ENCODE peak calls at places on chromosomes 2 and 18, in seven cellular contexts. O is cardiac fibroblast, F is cardiac muscle cell, Q is A549, W is endodermal cell, P is GM12865, H is AG09309. R is an unnamed sample.

GRCh38 chr2:215749092-215749957 is 264.0 kb downstream of the MREG start:
- DNase-seq in O (peak), F (no peak), Q (peak), W (no peak), P (no peak), H (no peak), R (peak)

GRCh38 chr2:215236131-215236530 is 75.7 kb upstream of the ATIC start:
- DNase-seq in O (no peak), F (no peak), Q (no peak), W (no peak), P (no peak), H (no peak), R (no peak)

GRCh38 chr2:63861220-63861822 is 19.6 kb downstream of the UGP2 start:
- DNase-seq in O (peak), F (peak), Q (peak), W (peak), P (peak), H (no peak), R (peak)

GRCh38 chr18:50751490-50751889 is 68.3 kb downstream of the MRO start:
- DNase-seq in O (no peak), F (no peak), Q (no peak), W (peak), P (no peak), H (no peak), R (no peak)

GRCh38 chr2:121480826-121481225 is 49.9 kb upstream of the RNU4ATAC start:
- DNase-seq in O (peak), F (peak), Q (no peak), W (no peak), P (no peak), H (no peak), R (peak)

GRCh38 chr18:69397096-69397495 is 3.6 kb upstream of the DOK6 start:
- DNase-seq in O (peak), F (no peak), Q (no peak), W (peak), P (no peak), H (no peak), R (peak)

GRCh38 chr2:44358498-44358897 is 2.8 kb downstream of the PREPL start:
- DNase-seq in O (peak), F (no peak), Q (no peak), W (no peak), P (peak), H (no peak), R (peak)

GRCh38 chr2:198641161-198641560 is 816.6 kb downstream of the SATB2 start:
- DNase-seq in O (no peak), F (no peak), Q (no peak), W (no peak), P (no peak), H (peak), R (no peak)

GRCh38 chr2:212173771-212174510 is 364.7 kb downstream of the ERBB4 start:
- DNase-seq in O (peak), F (no peak), Q (no peak), W (no peak), P (no peak), H (no peak), R (peak)

GRCh38 chr2:42095923-42096408 is 48.1 kb downstream of the PKDCC start:
- DNase-seq in O (peak), F (peak), Q (peak), W (peak), P (peak), H (no peak), R (peak)

GRCh38 chr2:182015334-182016109 is 29.9 kb downstream of the PPP1R1C start:
- DNase-seq in O (no peak), F (no peak), Q (no peak), W (peak), P (no peak), H (no peak), R (peak)

GRCh38 chr2:55482186-55482945 is 37.2 kb upstream of the CFAP36 start:
- DNase-seq in O (peak), F (no peak), Q (peak), W (no peak), P (no peak), H (no peak), R (peak)

GRCh38 chr2:232929303-232930123 is 59.4 kb downstream of the SNORC start:
- DNase-seq in O (no peak), F (no peak), Q (no peak), W (peak), P (no peak), H (no peak), R (no peak)

GRCh38 chr18:65235966-65236634 is 514.7 kb upstream of the CDH7 start:
- DNase-seq in O (no peak), F (no peak), Q (no peak), W (no peak), P (no peak), H (no peak), R (peak)

GRCh38 chr18:41621177-41621576 is 333.9 kb upstream of the PIK3C3 start:
- DNase-seq in O (no peak), F (no peak), Q (no peak), W (no peak), P (no peak), H (no peak), R (no peak)

GRCh38 chr2:115129502-115129901 is 687.1 kb downstream of the DPP10 start:
- DNase-seq in O (no peak), F (no peak), Q (no peak), W (no peak), P (no peak), H (no peak), R (no peak)

GRCh38 chr2:3043726-3044125 is 333.9 kb downstream of the EIPR1 start:
- DNase-seq in O (no peak), F (no peak), Q (no peak), W (peak), P (no peak), H (no peak), R (no peak)

GRCh38 chr2:28594369-28595108 is 98.7 kb downstream of the PLB1 start:
- DNase-seq in O (peak), F (peak), Q (peak), W (peak), P (peak), H (peak), R (peak)
- H3K4me3 ChIP-seq in O (no peak), F (no peak), Q (no peak), W (no peak), P (no peak), H (no peak), R (peak)

DNA sequence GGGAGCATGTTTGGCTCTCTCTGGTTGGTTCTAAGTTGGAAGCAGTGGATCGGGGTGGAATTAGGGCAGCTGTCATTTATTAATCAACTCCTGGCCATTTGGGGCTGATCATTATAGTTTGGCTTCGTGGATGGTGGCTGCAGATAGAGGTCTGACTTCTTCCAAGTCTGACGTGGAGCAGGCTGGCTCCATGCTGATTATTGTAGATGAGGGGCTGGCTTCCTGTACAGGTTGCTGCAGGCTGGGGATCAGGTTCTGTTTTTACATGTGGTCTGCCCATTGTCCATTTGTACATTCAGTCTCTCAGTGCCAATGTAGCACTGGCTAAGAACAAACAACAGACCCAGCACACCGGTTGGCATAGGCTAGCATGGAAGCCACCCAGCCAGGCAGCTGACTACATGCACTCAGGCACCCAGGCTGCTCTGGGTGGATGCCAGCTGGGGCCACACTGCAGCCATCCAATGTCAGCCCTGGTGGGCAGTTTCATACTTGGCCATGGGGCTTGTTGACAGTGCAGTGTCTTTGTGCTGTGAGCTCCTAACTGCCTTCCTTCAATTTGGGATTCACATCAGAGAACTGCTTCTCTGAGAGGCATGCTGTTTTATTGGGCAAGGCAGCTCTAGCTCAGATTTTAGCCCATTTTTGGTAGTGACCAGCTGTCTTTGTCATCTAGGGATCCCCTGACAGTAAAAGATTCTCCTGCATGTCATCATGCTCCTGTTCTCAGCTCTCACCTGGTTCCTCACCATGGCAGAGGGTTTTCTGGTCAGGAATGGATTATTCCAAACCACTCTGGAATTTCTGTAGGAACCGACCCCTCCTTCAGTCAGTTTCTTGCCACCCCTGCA is 25.4 kb downstream of the NPAS2 start:
- DNase-seq in O (no peak), F (no peak), Q (no peak), W (no peak), P (no peak), H (no peak), R (no peak)
- TF ChIP-seq CTCF in O (no peak), F (no peak), Q (no peak), W (no peak), P (no peak), H (no peak), R (no peak)

GRCh38 chr2:89842180-89842908 is 1150.9 kb downstream of the RPIA start:
- DNase-seq in O (no peak), F (no peak), Q (no peak), W (no peak), P (no peak), H (no peak), R (no peak)

GRCh38 chr2:89834306-89834705 is 1142.8 kb downstream of the RPIA start:
- DNase-seq in O (no peak), F (no peak), Q (no peak), W (no peak), P (no peak), H (no peak), R (no peak)

GRCh38 chr2:89841476-89841840 is 1150.0 kb downstream of the RPIA start:
- DNase-seq in O (no peak), F (no peak), Q (no peak), W (no peak), P (no peak), H (no peak), R (no peak)

GRCh38 chr2:89833780-89834117 is 1142.3 kb downstream of the RPIA start:
- DNase-seq in O (peak), F (no peak), Q (no peak), W (no peak), P (peak), H (no peak), R (peak)

GRCh38 chr2:89837962-89838625 is 1146.6 kb downstream of the RPIA start:
- DNase-seq in O (no peak), F (no peak), Q (no peak), W (no peak), P (peak), H (no peak), R (peak)
- H3K4me3 ChIP-seq in O (no peak), F (no peak), Q (no peak), W (no peak), P (no peak), H (no peak), R (no peak)

GRCh38 chr2:74232426-74232825 is 34.0 kb downstream of the MTHFD2 start:
- DNase-seq in O (no peak), F (no peak), Q (no peak), W (peak), P (no peak), H (no peak), R (no peak)
- TF ChIP-seq CTCF in O (no peak), F (no peak), Q (no peak), W (no peak), P (no peak), H (no peak), R (no peak)

GRCh38 chr2:101187131-101187530 is 35.9 kb upstream of the TBC1D8 start:
- DNase-seq in O (no peak), F (no peak), Q (no peak), W (no peak), P (no peak), H (no peak), R (peak)

GRCh38 chr2:101185656-101186055 is 34.5 kb upstream of the TBC1D8 start:
- DNase-seq in O (no peak), F (no peak), Q (no peak), W (no peak), P (no peak), H (no peak), R (peak)

GRCh38 chr2:101188683-101189405 is 37.7 kb upstream of the TBC1D8 start:
- DNase-seq in O (peak), F (peak), Q (peak), W (peak), P (no peak), H (no peak), R (no peak)

GRCh38 chr2:101179982-101180381 is 28.8 kb upstream of the TBC1D8 start:
- DNase-seq in O (no peak), F (no peak), Q (no peak), W (no peak), P (no peak), H (no peak), R (no peak)

DNA sequence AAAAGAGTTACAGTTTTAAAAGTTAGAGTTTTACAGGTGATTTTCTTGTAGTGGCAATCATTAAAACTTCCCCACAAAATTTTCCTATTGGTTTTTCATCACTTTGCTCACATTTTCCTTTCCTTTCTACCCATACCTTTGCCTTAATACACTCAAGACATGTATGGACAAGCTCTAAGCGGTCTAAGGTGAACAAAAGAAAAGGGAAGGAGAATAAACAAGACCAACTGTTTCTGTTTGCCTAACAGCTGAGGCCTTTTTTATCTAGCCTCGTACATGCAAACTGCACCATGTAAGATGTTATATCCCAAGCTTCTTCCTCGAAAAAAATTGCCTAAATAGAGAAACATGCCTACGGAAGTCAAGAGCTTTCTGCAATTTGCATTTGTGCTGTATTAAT is 33.9 kb upstream of the TBC1D8 start:
- DNase-seq in O (no peak), F (no peak), Q (no peak), W (no peak), P (no peak), H (no peak), R (peak)
- H3K4me3 ChIP-seq in O (no peak), F (no peak), Q (no peak), W (no peak), P (no peak), H (no peak), R (peak)

DNA sequence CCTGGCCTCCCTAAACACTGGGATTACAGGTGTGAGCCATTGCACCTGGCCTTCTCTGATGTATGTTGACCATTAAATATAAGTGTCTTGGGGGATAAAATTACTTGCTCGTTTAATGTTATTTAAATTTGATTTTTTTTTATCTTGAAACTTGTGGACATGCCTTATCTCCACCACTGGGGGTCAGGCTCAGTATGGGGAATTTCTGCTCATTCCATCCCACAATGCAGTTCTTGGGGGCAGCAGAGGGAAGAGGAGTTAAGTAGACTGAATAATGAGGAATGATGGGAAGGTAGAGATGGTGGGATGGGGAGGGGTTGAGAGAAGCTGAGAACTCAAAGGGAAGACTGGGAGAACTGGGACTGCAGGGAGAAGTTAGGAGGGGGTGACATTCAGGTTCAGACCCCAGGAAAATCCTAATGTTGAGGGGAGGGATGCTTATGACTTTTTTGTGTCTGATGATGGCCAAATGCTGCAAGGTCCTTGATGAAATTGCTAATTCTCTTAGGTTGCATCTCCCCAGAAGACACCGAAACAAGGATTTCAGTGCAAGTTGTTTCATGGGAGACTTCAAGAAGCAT is 174.2 kb downstream of the MIB1 start:
- DNase-seq in O (peak), F (peak), Q (peak), W (peak), P (peak), H (peak), R (peak)
- TF ChIP-seq CTCF in O (peak), F (peak), Q (peak), W (peak), P (peak), H (peak), R (peak)

DNA sequence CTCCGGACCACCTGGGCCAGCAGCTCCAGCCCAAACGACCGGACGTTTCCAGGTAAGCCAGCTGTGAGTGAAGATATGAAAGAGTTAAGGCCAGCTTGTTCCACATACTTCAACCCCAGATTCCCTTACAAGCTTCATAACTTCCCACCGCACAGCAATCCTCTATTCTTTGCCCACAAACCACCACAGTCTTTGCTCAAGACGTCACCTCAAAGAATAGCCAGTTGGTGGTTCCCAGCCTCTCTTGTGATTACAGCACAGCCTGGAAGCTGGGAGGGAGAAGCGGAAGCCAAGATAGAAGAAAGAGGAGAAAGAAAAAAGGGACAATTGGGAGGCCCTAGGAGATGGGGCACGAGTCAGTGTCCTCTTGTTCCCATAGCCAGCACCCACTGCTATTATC is 70.6 kb downstream of the NRP2 start:
- DNase-seq in O (no peak), F (no peak), Q (no peak), W (no peak), P (no peak), H (peak), R (no peak)
- H3K4me3 ChIP-seq in O (no peak), F (no peak), Q (no peak), W (no peak), P (no peak), H (no peak), R (no peak)

DNA sequence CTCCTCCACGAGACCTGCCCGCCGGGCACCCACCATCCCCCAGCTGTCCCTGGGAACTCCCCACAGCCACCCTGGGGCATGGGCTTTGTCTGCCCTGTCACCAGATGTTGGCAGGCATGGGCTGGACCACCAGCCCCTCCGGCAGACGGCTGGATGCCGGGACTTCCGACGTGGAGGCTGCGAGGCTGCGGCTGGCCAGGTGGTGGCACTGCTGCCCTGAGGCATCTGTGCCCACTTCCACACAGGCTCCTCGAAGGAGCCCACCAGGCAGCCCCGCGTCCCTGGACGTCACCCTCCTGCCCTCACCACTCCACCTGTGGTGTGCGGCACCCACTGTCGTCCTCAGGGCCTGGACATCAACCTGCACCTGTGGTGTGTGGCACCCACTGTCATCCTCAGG is 319.9 kb upstream of the SALL3 start:
- DNase-seq in O (no peak), F (peak), Q (no peak), W (peak), P (no peak), H (no peak), R (no peak)
- TF ChIP-seq CTCF in O (no peak), F (no peak), Q (no peak), W (peak), P (no peak), H (no peak), R (no peak)

DNA sequence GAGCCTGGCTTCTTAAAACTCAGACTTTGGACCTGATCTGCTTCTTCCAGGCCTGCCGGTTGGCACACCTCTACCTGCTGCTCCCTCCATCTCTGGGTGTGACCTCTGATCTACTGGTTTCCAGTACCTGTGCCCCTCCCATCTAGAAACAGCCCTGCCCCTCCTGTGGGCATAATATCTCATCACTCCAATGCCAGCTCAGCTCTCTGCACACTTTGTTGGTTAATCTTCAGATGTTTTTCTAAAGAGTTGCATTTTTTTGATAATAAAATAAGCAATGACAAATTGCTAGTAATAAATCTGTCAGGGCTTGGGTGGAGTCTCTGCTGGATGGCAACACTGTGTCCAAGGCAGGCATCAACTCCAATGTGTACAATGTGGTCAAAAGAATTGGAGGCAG is 89.6 kb upstream of the PPP1CB start:
- DNase-seq in O (peak), F (no peak), Q (peak), W (no peak), P (no peak), H (no peak), R (peak)
- H3K4me3 ChIP-seq in O (no peak), F (no peak), Q (no peak), W (no peak), P (no peak), H (no peak), R (no peak)

GRCh38 chr18:77197073-77197472 is 52.6 kb upstream of the GALR1 start:
- DNase-seq in O (no peak), F (no peak), Q (no peak), W (peak), P (no peak), H (no peak), R (peak)
- TF ChIP-seq CTCF in O (no peak), F (peak), Q (no peak), W (peak), P (peak), H (peak), R (peak)

R was measured in epithelial cell of esophagus.